ENCODE peak calls at places on chromosomes 6 and 20, in four cellular contexts. N, J, Z and A are unnamed samples.

GRCh38 chr20:9241232-9241692 is 172.4 kb downstream of the PLCB4 start:
- DNase-seq in N (no peak), J (no peak), Z (no peak), A (no peak)

GRCh38 chr6:142568857-142569597 is 267.2 kb downstream of the ADGRG6 start:
- DNase-seq in N (no peak), J (no peak), Z (no peak), A (no peak)

GRCh38 chr6:90096818-90097217 is 199.8 kb downstream of the BACH2 start:
- DNase-seq in N (no peak), J (no peak), Z (no peak), A (no peak)

GRCh38 chr20:57600324-57601210 is 19.7 kb downstream of the ZBP1 start:
- DNase-seq in N (no peak), J (no peak), Z (no peak), A (no peak)

GRCh38 chr20:41171736-41172295 is 34.5 kb downstream of the PLCG1 start:
- DNase-seq in N (no peak), J (no peak), Z (no peak), A (no peak)

GRCh38 chr6:116528800-116529199 is 16.7 kb downstream of the TRAPPC3L start:
- DNase-seq in N (no peak), J (no peak), Z (no peak), A (no peak)

GRCh38 chr20:44422083-44422482 is 53.6 kb upstream of the TTPAL start:
- DNase-seq in N (no peak), J (no peak), Z (peak), A (no peak)

GRCh38 chr6:75800133-75800532 is 51.1 kb downstream of the MYO6 start:
- DNase-seq in N (no peak), J (no peak), Z (no peak), A (no peak)

GRCh38 chr20:36098364-36098763 is 56.2 kb upstream of the EPB41L1 start:
- DNase-seq in N (peak), J (no peak), Z (no peak), A (no peak)

GRCh38 chr6:81753709-81754678 is 1.5 kb upstream of the TENT5A start:
- DNase-seq in N (no peak), J (peak), Z (peak), A (peak)

GRCh38 chr20:33838035-33838864 is 27.1 kb downstream of the CHMP4B start:
- DNase-seq in N (no peak), J (no peak), Z (no peak), A (no peak)

GRCh38 chr6:114108119-114109002 is 137.4 kb upstream of the HDAC2 start:
- DNase-seq in N (no peak), J (peak), Z (peak), A (peak)

GRCh38 chr20:56347628-56348305 is 11.0 kb upstream of the FAM210B start:
- DNase-seq in N (no peak), J (peak), Z (no peak), A (no peak)

GRCh38 chr6:148423133-148423532 is 80.5 kb downstream of the SASH1 start:
- DNase-seq in N (no peak), J (no peak), Z (no peak), A (no peak)

GRCh38 chr20:50292324-50293243 is 102.0 kb downstream of the CEBPB start:
- DNase-seq in N (no peak), J (peak), Z (peak), A (no peak)

GRCh38 chr6:116426551-116426950 is 34.6 kb upstream of the CALHM6 start:
- DNase-seq in N (no peak), J (no peak), Z (no peak), A (no peak)

GRCh38 chr20:25082498-25082873 is 545 bp upstream of the VSX1 start:
- DNase-seq in N (no peak), J (no peak), Z (no peak), A (peak)

GRCh38 chr6:53005667-53006250 is 10.7 kb upstream of the GSTA4 start:
- DNase-seq in N (no peak), J (no peak), Z (peak), A (no peak)

GRCh38 chr6:134636221-134636830 is 313.6 kb downstream of the ALDH8A1 start:
- DNase-seq in N (peak), J (no peak), Z (no peak), A (no peak)

GRCh38 chr20:52001999-52002666 is 189.4 kb downstream of the ZFP64 start:
- DNase-seq in N (no peak), J (no peak), Z (no peak), A (peak)

GRCh38 chr6:292506-293184 is 358 bp downstream of the DUSP22 start:
- DNase-seq in N (peak), J (peak), Z (peak), A (no peak)

GRCh38 chr20:20017852-20018245 is 687 bp downstream of the NAA20 start:
- DNase-seq in N (no peak), J (no peak), Z (no peak), A (no peak)

GRCh38 chr20:45337367-45338120 is 10.7 kb downstream of the SDC4 start:
- DNase-seq in N (no peak), J (no peak), Z (peak), A (no peak)

GRCh38 chr6:56690519-56691200 is 48.0 kb upstream of the DST start:
- DNase-seq in N (no peak), J (no peak), Z (no peak), A (no peak)

GRCh38 chr6:42279966-42280629 is 62.4 kb upstream of the MRPS10 start:
- DNase-seq in N (no peak), J (no peak), Z (no peak), A (no peak)

GRCh38 chr20:57941121-57941522 is 231.3 kb upstream of the PMEPA1 start:
- DNase-seq in N (no peak), J (no peak), Z (no peak), A (no peak)

GRCh38 chr6:43488667-43489276 is 11.4 kb downstream of the TJAP1 start:
- DNase-seq in N (no peak), J (no peak), Z (no peak), A (no peak)

GRCh38 chr20:48238781-48239180 is 453.5 kb upstream of the SULF2 start:
- DNase-seq in N (no peak), J (no peak), Z (no peak), A (no peak)

GRCh38 chr20:48234951-48235350 is 449.7 kb upstream of the SULF2 start:
- DNase-seq in N (no peak), J (no peak), Z (no peak), A (no peak)

GRCh38 chr20:48238326-48238725 is 453.0 kb upstream of the SULF2 start:
- DNase-seq in N (no peak), J (no peak), Z (no peak), A (no peak)

GRCh38 chr20:48236485-48237055 is 451.3 kb upstream of the SULF2 start:
- DNase-seq in N (no peak), J (no peak), Z (no peak), A (no peak)

DNA sequence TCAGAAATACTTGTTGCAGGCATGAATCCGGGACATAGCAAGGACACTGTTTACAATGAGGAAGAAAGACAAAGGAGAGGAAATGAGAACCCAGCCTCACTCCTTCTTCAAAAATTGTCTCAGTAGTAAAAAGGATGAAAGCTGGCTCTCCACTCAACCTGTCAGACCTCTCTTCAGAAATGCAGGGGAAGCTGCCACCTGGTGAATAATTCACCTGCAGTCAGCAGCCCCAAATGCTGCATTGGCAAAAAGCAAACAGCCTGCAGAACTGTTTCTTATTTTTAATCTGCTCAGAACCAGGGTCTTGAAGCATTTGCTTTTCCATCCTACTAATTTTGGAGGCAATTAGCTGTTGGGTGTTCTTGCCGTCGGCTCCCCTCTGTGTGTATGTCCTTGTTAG is 450.7 kb upstream of the SULF2 start:
- DNase-seq in N (no peak), J (no peak), Z (no peak), A (no peak)
- TF ChIP-seq USF1 in N (no peak), J (no peak), Z (no peak), A (no peak)

GRCh38 chr6:21984135-21984534 is 312.7 kb downstream of the PRL start:
- DNase-seq in N (no peak), J (no peak), Z (no peak), A (no peak)

GRCh38 chr6:21984551-21984950 is 312.3 kb downstream of the PRL start:
- DNase-seq in N (no peak), J (no peak), Z (no peak), A (peak)

GRCh38 chr6:21986703-21987102 is 310.1 kb downstream of the PRL start:
- DNase-seq in N (no peak), J (no peak), Z (no peak), A (no peak)

GRCh38 chr6:21985904-21986303 is 310.9 kb downstream of the PRL start:
- DNase-seq in N (no peak), J (no peak), Z (no peak), A (no peak)

DNA sequence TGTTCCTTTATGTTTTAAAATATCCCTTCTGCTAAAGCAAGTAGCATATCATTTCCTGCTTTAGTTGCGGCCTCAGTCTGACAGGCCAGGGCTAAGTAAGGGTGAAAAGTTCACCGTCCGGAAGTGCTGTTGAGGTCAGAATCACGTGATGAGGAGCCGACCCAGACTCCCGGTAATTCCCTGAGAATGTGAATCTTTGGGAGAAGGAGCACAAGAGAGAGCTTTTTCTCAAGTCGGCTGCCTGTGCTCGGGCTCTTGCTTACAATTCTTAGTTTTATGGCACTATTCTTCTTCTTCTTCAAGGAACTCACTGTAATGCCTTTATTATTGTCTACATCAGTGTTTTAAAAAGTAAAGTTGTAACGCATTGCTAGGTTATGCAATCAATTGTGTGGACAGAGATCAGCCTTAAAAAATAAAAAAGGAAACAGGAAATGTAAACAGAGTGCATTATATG is 309.3 kb downstream of the PRL start:
- DNase-seq in N (peak), J (peak), Z (peak), A (peak)
- TF ChIP-seq USF1 in N (peak), J (no peak), Z (peak), A (peak)

DNA sequence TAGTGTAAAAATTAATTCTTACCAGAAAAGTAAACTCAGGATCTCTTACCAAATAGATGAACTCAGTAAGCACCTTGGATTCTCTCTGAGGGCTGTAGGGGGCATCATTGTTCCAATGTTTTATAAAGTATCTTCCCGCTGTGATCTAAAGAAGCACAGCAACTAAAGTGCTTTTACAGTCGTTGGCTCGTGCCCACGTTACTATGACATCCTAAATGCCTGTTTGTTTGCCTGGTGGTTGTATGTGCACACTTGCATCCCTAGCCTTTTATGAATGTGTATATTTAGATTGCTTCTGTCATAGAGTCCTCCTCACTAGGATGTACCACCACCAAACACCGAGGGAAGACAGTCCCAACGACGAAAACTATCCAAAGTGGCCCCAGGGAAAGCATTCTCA is 34.5 kb downstream of the SLX4IP start:
- DNase-seq in N (no peak), J (no peak), Z (peak), A (peak)
- TF ChIP-seq USF1 in N (no peak), J (no peak), Z (no peak), A (no peak)

GRCh38 chr6:118862443-118862842 is 31.5 kb upstream of the ASF1A start:
- DNase-seq in N (no peak), J (no peak), Z (no peak), A (no peak)
- TF ChIP-seq USF1 in N (no peak), J (no peak), Z (no peak), A (no peak)

GRCh38 chr20:47544852-47545251 is 43.2 kb downstream of the NCOA3 start:
- DNase-seq in N (no peak), J (no peak), Z (no peak), A (no peak)

GRCh38 chr20:47543006-47543431 is 41.3 kb downstream of the NCOA3 start:
- DNase-seq in N (no peak), J (no peak), Z (no peak), A (no peak)

GRCh38 chr20:47546184-47547033 is 44.7 kb downstream of the NCOA3 start:
- DNase-seq in N (no peak), J (no peak), Z (no peak), A (no peak)

GRCh38 chr20:47545499-47545898 is 43.8 kb downstream of the NCOA3 start:
- DNase-seq in N (no peak), J (no peak), Z (no peak), A (no peak)

DNA sequence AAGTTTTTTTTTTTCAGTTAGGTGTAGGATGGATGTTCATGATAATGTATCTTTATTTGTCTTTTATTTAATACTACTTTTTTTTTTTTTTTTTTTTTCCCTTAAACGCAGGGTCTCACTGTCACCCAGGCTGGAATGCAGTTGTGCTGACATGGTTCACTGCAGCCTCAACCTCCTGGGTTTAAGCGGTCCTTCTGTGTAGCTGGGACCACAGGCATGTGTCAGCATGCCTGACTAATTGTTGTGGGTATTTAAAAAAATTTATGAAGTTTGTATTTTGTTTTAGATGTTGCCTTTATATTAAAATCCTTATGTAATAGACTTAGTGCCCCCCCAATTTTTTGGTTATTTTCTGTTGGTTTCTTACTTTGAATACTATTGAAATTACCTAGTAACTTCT is 42.6 kb downstream of the NCOA3 start:
- DNase-seq in N (no peak), J (no peak), Z (no peak), A (no peak)
- TF ChIP-seq USF1 in N (no peak), J (no peak), Z (no peak), A (no peak)

DNA sequence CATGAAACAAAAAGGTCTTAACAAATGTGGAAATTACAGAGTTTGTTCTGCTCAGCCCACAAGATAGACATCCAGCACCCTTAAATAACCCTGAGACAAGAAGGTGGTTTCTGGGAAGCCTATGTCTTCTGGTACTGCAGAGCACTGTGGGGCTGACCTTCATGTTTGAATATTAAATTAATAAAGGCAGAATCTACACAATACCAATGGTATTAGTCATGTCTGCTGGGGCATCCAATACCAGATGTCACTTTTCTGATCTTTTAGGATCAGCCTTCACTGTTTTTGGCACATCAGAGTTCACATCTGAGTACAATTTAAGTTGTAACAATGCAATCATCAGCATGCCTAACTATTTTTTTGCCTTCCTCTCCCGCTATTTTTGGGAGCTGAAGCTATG is 370.3 kb upstream of the RSPO3 start:
- DNase-seq in N (no peak), J (no peak), Z (no peak), A (no peak)
- TF ChIP-seq USF1 in N (no peak), J (no peak), Z (no peak), A (no peak)